ENCODE peak calls at places on chromosome 21, in five cellular contexts. X, I, N, H and P are unnamed samples.

GRCh38 chr21:34544032-34544496 is 32.1 kb upstream of the KCNE1 start:
- DNase-seq in X (no peak), I (peak), N (peak), H (peak), P (peak)

GRCh38 chr21:17461014-17461413 is 51.8 kb upstream of the CXADR start:
- DNase-seq in X (no peak), I (no peak), N (no peak), H (no peak), P (peak)

GRCh38 chr21:38911523-38912354 is 106.0 kb downstream of the ETS2 start:
- DNase-seq in X (no peak), I (no peak), N (peak), H (no peak), P (no peak)

GRCh38 chr21:36255650-36256047 is 64.3 kb upstream of the MORC3 start:
- DNase-seq in X (no peak), I (no peak), N (no peak), H (no peak), P (no peak)

GRCh38 chr21:25459993-25460392 is 147.3 kb downstream of the MRPL39 start:
- DNase-seq in X (no peak), I (no peak), N (no peak), H (no peak), P (no peak)

GRCh38 chr21:33997432-33997831 is 75.9 kb upstream of the MRPS6 start:
- DNase-seq in X (no peak), I (no peak), N (no peak), H (no peak), P (no peak)

GRCh38 chr21:33655591-33656221 is 13.4 kb downstream of the ITSN1 start:
- DNase-seq in X (no peak), I (peak), N (no peak), H (peak), P (peak)

GRCh38 chr21:17931080-17931479 is 111.9 kb upstream of the C21orf91 start:
- DNase-seq in X (no peak), I (no peak), N (no peak), H (peak), P (no peak)

GRCh38 chr21:15706686-15707085 is 23.1 kb upstream of the USP25 start:
- DNase-seq in X (no peak), I (no peak), N (no peak), H (peak), P (peak)

GRCh38 chr21:38979271-38980196 is 173.8 kb downstream of the ETS2 start:
- DNase-seq in X (no peak), I (peak), N (peak), H (peak), P (peak)

GRCh38 chr21:43938751-43939442 is 73.2 kb upstream of the TRAPPC10 start:
- DNase-seq in X (peak), I (peak), N (peak), H (peak), P (peak)

GRCh38 chr21:44017601-44018000 is 5.5 kb downstream of the TRAPPC10 start:
- DNase-seq in X (no peak), I (no peak), N (no peak), H (no peak), P (no peak)

GRCh38 chr21:32807717-32808380 is 36.3 kb upstream of the PAXBP1 start:
- DNase-seq in X (peak), I (no peak), N (no peak), H (no peak), P (no peak)

GRCh38 chr21:30320215-30320614 is at the start of gene KRTAP26-1:
- DNase-seq in X (no peak), I (no peak), N (no peak), H (no peak), P (no peak)

GRCh38 chr21:33114276-33114675 is 44.3 kb downstream of the OLIG1 start:
- DNase-seq in X (no peak), I (no peak), N (no peak), H (no peak), P (no peak)

GRCh38 chr21:35674895-35675470 is 385.3 kb downstream of the SETD4 start:
- DNase-seq in X (no peak), I (no peak), N (no peak), H (no peak), P (no peak)

GRCh38 chr21:14987370-14988170 is 77.2 kb downstream of the NRIP1 start:
- DNase-seq in X (no peak), I (no peak), N (no peak), H (no peak), P (no peak)

GRCh38 chr21:34243562-34243961 is 120.2 kb upstream of the KCNE2 start:
- DNase-seq in X (no peak), I (peak), N (peak), H (peak), P (peak)

GRCh38 chr21:20661745-20662470 is 336.3 kb upstream of the NCAM2 start:
- DNase-seq in X (peak), I (peak), N (no peak), H (no peak), P (no peak)

GRCh38 chr21:33963848-33964555 is 48.4 kb upstream of the ATP5PO start:
- DNase-seq in X (no peak), I (no peak), N (peak), H (no peak), P (no peak)

GRCh38 chr21:35609263-35609662 is 451.1 kb downstream of the SETD4 start:
- DNase-seq in X (no peak), I (no peak), N (no peak), H (no peak), P (no peak)

GRCh38 chr21:34115160-34115559 is 41.8 kb downstream of the MRPS6 start:
- DNase-seq in X (no peak), I (no peak), N (no peak), H (no peak), P (no peak)

GRCh38 chr21:26093094-26093493 is 77.5 kb downstream of the APP start:
- DNase-seq in X (no peak), I (no peak), N (no peak), H (peak), P (peak)

GRCh38 chr21:15514073-15514946 is 215.5 kb upstream of the USP25 start:
- DNase-seq in X (no peak), I (no peak), N (no peak), H (no peak), P (no peak)

GRCh38 chr21:43903451-43904091 is 38.5 kb downstream of the AGPAT3 start:
- DNase-seq in X (no peak), I (no peak), N (no peak), H (peak), P (no peak)

GRCh38 chr21:27813750-27814149 is 846.9 kb upstream of the ADAMTS5 start:
- DNase-seq in X (no peak), I (no peak), N (no peak), H (no peak), P (no peak)

GRCh38 chr21:33025106-33025470 is 647 bp upstream of the OLIG2 start:
- DNase-seq in X (no peak), I (peak), N (peak), H (no peak), P (peak)

GRCh38 chr21:33901421-33902288 is 13.9 kb downstream of the ATP5PO start:
- DNase-seq in X (no peak), I (peak), N (peak), H (peak), P (peak)

GRCh38 chr21:38631171-38631570 is 132.9 kb upstream of the ERG start:
- DNase-seq in X (no peak), I (no peak), N (no peak), H (no peak), P (no peak)

GRCh38 chr21:25929859-25930520 is 195.2 kb downstream of the GABPA start:
- DNase-seq in X (no peak), I (no peak), N (no peak), H (peak), P (peak)

GRCh38 chr21:18253809-18254208 is 9.2 kb downstream of the CHODL start:
- DNase-seq in X (no peak), I (no peak), N (no peak), H (no peak), P (no peak)

GRCh38 chr21:43814215-43815106 is 25.1 kb downstream of the RRP1 start:
- DNase-seq in X (no peak), I (peak), N (peak), H (peak), P (no peak)

GRCh38 chr21:31641416-31641922 is 18.0 kb upstream of the SOD1 start:
- DNase-seq in X (no peak), I (no peak), N (no peak), H (peak), P (no peak)
- H2BK12ac ChIP-seq in X (peak), I (no peak), N (no peak), H (no peak), P (no peak)

GRCh38 chr21:37561941-37562919 is 195.7 kb downstream of the DYRK1A start:
- DNase-seq in X (no peak), I (no peak), N (peak), H (no peak), P (no peak)

GRCh38 chr21:37564341-37564923 is 197.9 kb downstream of the DYRK1A start:
- DNase-seq in X (peak), I (peak), N (peak), H (peak), P (peak)

GRCh38 chr21:37564924-37565529 is 198.5 kb downstream of the DYRK1A start:
- DNase-seq in X (no peak), I (no peak), N (peak), H (peak), P (peak)

GRCh38 chr21:37562920-37563640 is 196.5 kb downstream of the DYRK1A start:
- DNase-seq in X (no peak), I (no peak), N (no peak), H (peak), P (no peak)

DNA sequence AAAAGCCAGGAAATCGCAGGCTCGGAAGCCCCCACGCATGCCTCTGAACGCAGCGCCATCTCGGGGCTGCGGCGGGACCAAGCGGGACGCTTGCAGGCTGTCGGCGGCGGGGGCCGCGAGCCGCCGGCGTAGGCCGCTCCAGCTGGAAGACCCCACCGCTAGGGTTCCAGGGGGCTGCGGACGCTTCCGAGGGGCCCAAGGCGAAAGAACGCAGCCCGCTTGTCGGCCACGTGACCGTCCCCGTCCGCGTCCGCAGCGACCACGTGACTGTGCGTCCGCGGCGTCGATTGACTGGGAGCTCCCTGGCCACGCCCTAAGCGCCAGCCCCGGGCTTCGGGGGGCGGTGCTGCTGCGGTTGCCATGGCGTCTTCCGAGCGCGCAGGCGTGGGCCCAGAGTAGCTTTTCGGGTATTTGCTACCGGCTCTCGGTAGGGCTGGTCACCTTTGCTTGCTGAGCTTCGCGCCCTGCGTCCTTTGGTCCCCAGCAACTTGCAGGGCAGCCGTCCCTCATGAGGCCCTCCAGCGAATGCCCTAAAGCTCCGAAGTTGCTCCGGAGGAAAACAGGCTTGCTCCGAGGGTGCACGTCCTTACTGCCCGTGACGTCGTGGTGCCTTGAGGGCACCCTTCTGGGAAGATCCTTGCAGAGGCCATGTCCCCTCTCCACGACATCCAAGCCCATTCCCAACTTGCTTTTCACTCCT is 197.2 kb downstream of the DYRK1A start:
- DNase-seq in X (peak), I (peak), N (peak), H (peak), P (peak)
- H4K8ac ChIP-seq in X (no peak), I (no peak), N (peak), H (peak), P (peak)

GRCh38 chr21:22395965-22396364 is 1397.8 kb downstream of the NCAM2 start:
- DNase-seq in X (no peak), I (no peak), N (no peak), H (no peak), P (no peak)

DNA sequence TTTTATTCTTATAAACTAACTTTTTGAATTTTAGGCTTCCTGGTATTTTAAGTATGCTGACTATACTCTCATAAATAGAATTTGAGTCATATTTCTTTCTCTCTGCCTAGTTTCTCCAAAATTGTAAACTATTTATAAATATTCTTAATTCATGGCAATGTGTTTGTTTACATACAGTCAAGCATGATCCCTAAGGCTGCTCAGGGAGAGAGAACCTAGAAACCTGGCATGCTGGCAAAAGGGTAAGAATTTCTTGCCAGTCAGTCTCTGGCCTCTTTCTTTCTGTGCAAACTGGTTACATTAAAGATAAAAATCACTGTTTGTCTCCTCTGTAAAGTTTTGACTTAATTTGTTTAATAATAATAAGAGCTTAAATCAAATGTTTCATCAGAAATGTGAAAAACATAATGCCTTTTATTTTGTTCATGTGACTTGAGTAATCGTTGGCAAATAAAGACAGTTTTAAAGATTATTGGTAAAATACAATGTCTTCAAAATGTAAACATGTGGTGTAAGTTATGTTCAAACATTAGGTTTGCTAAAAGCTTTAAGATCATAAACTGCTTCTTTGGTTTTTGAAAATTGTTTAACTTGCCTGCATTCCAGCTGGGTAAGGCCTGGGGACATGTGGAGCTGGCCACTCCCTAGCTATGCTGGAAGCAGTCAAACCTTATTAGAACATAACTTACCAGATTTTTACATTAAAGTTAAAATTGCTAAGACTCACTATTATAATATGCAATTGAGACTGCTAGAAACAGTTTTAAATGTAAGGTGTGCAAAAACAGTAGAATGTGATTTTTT is 1401.7 kb downstream of the NCAM2 start:
- DNase-seq in X (no peak), I (no peak), N (no peak), H (peak), P (no peak)
- H2BK12ac ChIP-seq in X (no peak), I (no peak), N (no peak), H (no peak), P (no peak)

GRCh38 chr21:45334591-45335081 is 46.9 kb upstream of the POFUT2 start:
- DNase-seq in X (no peak), I (peak), N (no peak), H (no peak), P (no peak)

GRCh38 chr21:45332981-45333582 is 45.4 kb upstream of the POFUT2 start:
- DNase-seq in X (no peak), I (peak), N (no peak), H (no peak), P (no peak)

GRCh38 chr21:45334134-45334533 is 46.4 kb upstream of the POFUT2 start:
- DNase-seq in X (no peak), I (no peak), N (no peak), H (no peak), P (no peak)

GRCh38 chr21:45332415-45332814 is 44.7 kb upstream of the POFUT2 start:
- DNase-seq in X (no peak), I (peak), N (no peak), H (no peak), P (no peak)

GRCh38 chr21:45333583-45334121 is 46.0 kb upstream of the POFUT2 start:
- DNase-seq in X (no peak), I (peak), N (no peak), H (no peak), P (peak)
- H4K8ac ChIP-seq in X (no peak), I (no peak), N (no peak), H (peak), P (peak)

GRCh38 chr21:41453198-41453597 is 27.2 kb downstream of the MX1 start:
- DNase-seq in X (no peak), I (no peak), N (no peak), H (no peak), P (no peak)

GRCh38 chr21:41453761-41454160 is 27.7 kb downstream of the MX1 start:
- DNase-seq in X (no peak), I (no peak), N (no peak), H (no peak), P (no peak)

GRCh38 chr21:41449613-41450012 is 23.6 kb downstream of the MX1 start:
- DNase-seq in X (no peak), I (no peak), N (no peak), H (no peak), P (no peak)

GRCh38 chr21:41447356-41447755 is 21.3 kb downstream of the MX1 start:
- DNase-seq in X (no peak), I (no peak), N (no peak), H (no peak), P (no peak)

GRCh38 chr21:41451753-41452676 is 26.0 kb downstream of the MX1 start:
- DNase-seq in X (no peak), I (no peak), N (no peak), H (peak), P (no peak)
- H2BK12ac ChIP-seq in X (no peak), I (no peak), N (no peak), H (no peak), P (no peak)

DNA sequence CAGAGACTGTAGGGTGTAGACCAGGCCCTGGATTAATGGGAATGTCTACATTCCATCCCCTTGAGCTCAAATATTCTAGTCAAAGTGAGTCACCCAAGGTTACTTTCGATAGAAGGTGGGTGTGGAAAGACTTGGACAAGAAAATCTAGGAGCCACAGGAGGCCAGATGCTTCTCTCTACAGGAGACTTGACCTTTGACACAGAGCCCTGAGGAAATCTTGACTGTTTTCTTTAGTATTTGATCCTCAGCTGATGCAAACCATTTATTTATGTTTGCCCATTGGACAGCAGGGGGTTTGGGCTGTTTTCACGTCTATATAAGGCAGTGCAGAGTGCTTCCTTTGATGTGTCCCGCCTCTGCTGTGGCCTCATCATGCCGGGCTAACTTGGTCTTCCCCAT is 15.7 kb upstream of the MAP3K7CL start:
- DNase-seq in X (no peak), I (no peak), N (no peak), H (peak), P (peak)
- H4K8ac ChIP-seq in X (no peak), I (no peak), N (no peak), H (no peak), P (no peak)

DNA sequence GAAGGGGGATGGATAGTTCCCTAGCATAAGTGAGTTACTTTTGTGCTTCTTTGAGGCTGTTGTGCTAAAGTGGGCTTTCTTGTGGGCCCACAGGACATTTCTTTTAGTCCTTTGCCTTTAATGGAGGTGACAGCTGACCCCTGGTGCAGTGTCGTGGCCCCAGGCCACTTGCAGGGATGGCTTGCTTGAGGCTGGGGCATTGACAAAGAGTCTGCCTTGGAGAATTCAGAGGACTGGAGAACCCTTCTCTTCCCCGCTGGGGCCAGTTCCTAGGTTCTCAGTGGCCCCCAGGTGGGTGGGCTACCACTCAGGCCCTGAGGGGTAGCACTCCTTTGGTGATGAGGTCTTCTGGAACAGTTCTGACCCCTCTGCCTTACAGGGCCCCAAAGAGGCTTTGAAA is 12.8 kb downstream of the ABCG1 start:
- DNase-seq in X (no peak), I (no peak), N (no peak), H (no peak), P (no peak)
- H2BK12ac ChIP-seq in X (no peak), I (no peak), N (no peak), H (no peak), P (no peak)